ENCODE peak calls at places on chromosomes 4 and X, in nine cellular contexts. E is hippocampal formation; Q is CD8-positive, alpha-beta memory T cell; S is H4; B is choroid plexus epithelial cell; U is H54; N is dorsolateral prefrontal cortex; A is naive thymus-derived CD4-positive, alpha-beta T cell; T is activated CD8-positive, alpha-beta T cell treated with anti-CD3 and anti-CD28 coated beads, Interleukin-2, amount 10 ng/mL, durations not matched to agents 7 days and 5 days. F is an unnamed sample.

GRCh38 chr4:17322514-17322913 is 189.4 kb downstream of the QDPR start:
- DNase-seq in Q (no peak), U (no peak), N (no peak), B (no peak), S (no peak), A (no peak), E (no peak), T (no peak), F (no peak)

GRCh38 chr4:86608757-86609375 is 14.8 kb downstream of the PTPN13 start:
- DNase-seq in Q (no peak), U (no peak), E (no peak), T (no peak), A (no peak), S (no peak), N (no peak), B (no peak), F (peak; percentile 86)

GRCh38 chrX:153406903-153407302 is 4.4 kb upstream of the ZFP92 start:
- DNase-seq in A (no peak), T (no peak), U (no peak), N (no peak), E (no peak), Q (no peak), B (no peak), S (no peak), F (no peak)

GRCh38 chr4:38279650-38280322 is 319.6 kb downstream of the PTTG2 start:
- DNase-seq in Q (no peak), U (no peak), A (no peak), T (no peak), S (no peak), N (no peak), B (no peak), E (no peak), F (no peak)

GRCh38 chr4:89915937-89916336 is 21.3 kb downstream of the MMRN1 start:
- DNase-seq in A (no peak), B (no peak), E (no peak), N (no peak), U (no peak), S (no peak), T (no peak), Q (no peak), F (no peak)

GRCh38 chr4:151468715-151469696 is 60.0 kb downstream of the FHIP1A start:
- DNase-seq in A (no peak), N (no peak), S (no peak), T (no peak), U (peak; percentile 4), Q (no peak), B (peak; percentile 70), E (no peak), F (no peak)

GRCh38 chrX:115013705-115014104 is 3.7 kb downstream of the IL13RA2 start:
- DNase-seq in B (peak; percentile 35), U (no peak), A (no peak), S (no peak), Q (no peak), N (no peak), T (no peak), E (no peak), F (no peak)

GRCh38 chr4:1971456-1972200 is 37.1 kb downstream of the NELFA start:
- DNase-seq in S (no peak), Q (no peak), E (no peak), N (peak; percentile 27), T (no peak), B (no peak), A (no peak), U (no peak), F (no peak)

GRCh38 chr4:13481569-13481968 is 2.6 kb downstream of the RAB28 start:
- DNase-seq in S (peak; percentile 31), N (no peak), B (peak; percentile 62), U (no peak), A (no peak), Q (no peak), E (no peak), T (no peak), F (no peak)

GRCh38 chr4:176927664-176928063 is 134.9 kb upstream of the VEGFC start:
- DNase-seq in T (no peak), Q (no peak), A (no peak), B (peak; percentile 93), N (no peak), E (no peak), U (no peak), S (no peak), F (no peak)

GRCh38 chr4:153067376-153067775 is 131.3 kb downstream of the FHDC1 start:
- DNase-seq in T (no peak), E (no peak), U (peak; percentile 9), S (peak; percentile 59), Q (no peak), N (no peak), B (peak; percentile 29), A (no peak), F (no peak)

GRCh38 chr4:81052119-81053068 is 21.9 kb downstream of the BMP3 start:
- DNase-seq in A (peak; percentile 25), E (peak; percentile 30), B (peak; percentile 74), S (peak; percentile 60), N (peak; percentile 47), U (no peak), Q (peak; percentile 47), T (peak; percentile 48), F (peak; percentile 31)

GRCh38 chrX:66731398-66731797 is 92.5 kb upstream of the EDA2R start:
- DNase-seq in E (no peak), Q (peak; percentile 5), U (no peak), A (no peak), N (no peak), T (no peak), S (peak; percentile 21), B (peak; percentile 72), F (peak; percentile 38)

GRCh38 chrX:25144043-25144940 is 128.5 kb upstream of the ARX start:
- DNase-seq in E (peak; percentile 8), S (peak; percentile 31), A (peak; percentile 23), N (peak; percentile 57), U (no peak), T (peak; percentile 34), B (peak; percentile 71), Q (no peak), F (peak; percentile 20)

GRCh38 chrX:110363241-110363640 is 4.6 kb downstream of the RTL9 start:
- DNase-seq in B (no peak), N (no peak), U (no peak), S (no peak), Q (no peak), A (no peak), T (no peak), E (no peak), F (no peak)

GRCh38 chr4:82998898-82999297 is 11.7 kb downstream of the LIN54 start:
- DNase-seq in T (no peak), S (no peak), E (no peak), A (no peak), U (no peak), Q (no peak), B (no peak), N (no peak), F (no peak)

GRCh38 chrX:15146515-15146914 is 123.4 kb downstream of the ASB9 start:
- DNase-seq in A (no peak), N (no peak), S (no peak), T (no peak), B (peak; percentile 28), E (no peak), U (no peak), Q (no peak), F (no peak)

GRCh38 chr4:165991325-165992180 is 118.5 kb downstream of the TLL1 start:
- DNase-seq in E (no peak), Q (no peak), S (no peak), A (no peak), N (no peak), B (peak; percentile 44), T (no peak), U (no peak), F (no peak)

GRCh38 chrX:115372026-115372610 is 82.6 kb downstream of the LUZP4 start:
- DNase-seq in S (peak; percentile 57), T (no peak), A (no peak), Q (no peak), U (no peak), N (no peak), B (peak; percentile 83), E (no peak), F (no peak)

GRCh38 chr4:54065282-54066087 is 1.1 kb upstream of the CHIC2 start:
- DNase-seq in N (no peak), B (no peak), S (no peak), T (no peak), Q (no peak), E (no peak), U (no peak), A (no peak), F (no peak)

GRCh38 chr4:89024051-89024675 is 32.8 kb downstream of the FAM13A start:
- DNase-seq in B (peak; percentile 90), U (peak; percentile 9), N (no peak), Q (peak; percentile 57), A (peak; percentile 33), S (peak; percentile 72), T (peak; percentile 70), E (peak; percentile 6), F (peak; percentile 67)

GRCh38 chr4:99945718-99946345 is 586 bp downstream of the DNAJB14 start:
- DNase-seq in E (no peak), T (no peak), S (peak; percentile 25), N (no peak), A (no peak), Q (no peak), B (peak; percentile 43), U (no peak), F (peak; percentile 42)

GRCh38 chrX:72107320-72107719 is 24.4 kb downstream of the RTL5 start:
- DNase-seq in E (no peak), B (peak; percentile 24), Q (no peak), N (no peak), T (no peak), A (no peak), U (no peak), S (no peak), F (no peak)

GRCh38 chr4:4424499-4425115 is 37.7 kb downstream of the NSG1 start:
- DNase-seq in N (no peak), S (no peak), T (no peak), A (no peak), B (no peak), E (no peak), U (no peak), Q (no peak), F (no peak)

GRCh38 chr4:118989098-118990080 is 100.7 kb downstream of the SYNPO2 start:
- DNase-seq in T (no peak), E (no peak), N (no peak), U (peak; percentile 19), B (peak; percentile 50), Q (no peak), S (no peak), A (no peak), F (no peak)

GRCh38 chr4:114563536-114564315 is 34.9 kb upstream of the UGT8 start:
- DNase-seq in U (no peak), Q (no peak), N (no peak), E (no peak), B (peak; percentile 23), S (peak; percentile 47), T (no peak), A (no peak), F (no peak)

GRCh38 chr4:123418486-123418931 is 21.9 kb downstream of the SPRY1 start:
- DNase-seq in S (peak; percentile 95), A (no peak), B (peak; percentile 95), N (no peak), Q (no peak), T (peak; percentile 59), E (no peak), U (no peak), F (no peak)

GRCh38 chrX:10048695-10049094 is 81.5 kb downstream of the CLDN34 start:
- DNase-seq in Q (no peak), S (no peak), E (no peak), A (no peak), T (no peak), B (no peak), N (no peak), U (no peak), F (no peak)

GRCh38 chr4:26893491-26893890 is 32.9 kb downstream of the STIM2 start:
- DNase-seq in Q (no peak), T (no peak), A (no peak), U (no peak), E (no peak), S (no peak), B (no peak), N (no peak), F (no peak)

GRCh38 chr4:172124656-172125308 is 311.6 kb downstream of the GALNTL6 start:
- DNase-seq in B (peak; percentile 4), T (no peak), Q (no peak), U (no peak), E (no peak), N (no peak), A (no peak), S (no peak), F (no peak)

GRCh38 chr4:104491826-104492771 is 2.6 kb downstream of the CXXC4 start:
- DNase-seq in A (no peak), E (no peak), Q (no peak), N (no peak), U (no peak), S (peak; percentile 13), T (no peak), B (no peak), F (peak; percentile 72)

F was measured in globus pallidus.